ENCODE peak calls at places on chromosomes 6 and 20, in four cellular contexts. Q, C, L and U are unnamed samples.
A peak's percentile ranks its signal among the peaks of the same experiment; 100 is the strongest.

GRCh38 chr6:106808758-106809157 is 165.8 kb downstream of the CD24 start:
- DNase-seq in C (no peak), Q (no peak), L (no peak), U (no peak)

GRCh38 chr20:58818585-58819285 is 32.0 kb downstream of the GNAS-AS1 start:
- DNase-seq in C (peak; percentile 89), Q (no peak), L (peak; percentile 67), U (no peak)

GRCh38 chr6:105135056-105135455 is 44.8 kb downstream of the POPDC3 start:
- DNase-seq in Q (peak; percentile 9), C (peak; percentile 18), L (no peak), U (no peak)

GRCh38 chr6:31299511-31299910 is 27.6 kb upstream of the HLA-C start:
- DNase-seq in C (no peak), Q (no peak), L (no peak), U (no peak)

GRCh38 chr20:9407805-9408421 is 106.5 kb upstream of the LAMP5 start:
- DNase-seq in Q (peak; percentile 62), L (peak; percentile 35), C (peak; percentile 78), U (peak; percentile 54)

GRCh38 chr20:6142348-6142993 is 19.6 kb upstream of the FERMT1 start:
- DNase-seq in C (peak; percentile 65), Q (peak; percentile 49), L (no peak), U (peak; percentile 67)

GRCh38 chr6:41334482-41335023 is 855 bp upstream of the NCR2 start:
- DNase-seq in L (no peak), Q (no peak), C (no peak), U (no peak)

GRCh38 chr6:136037246-136037884 is 185.9 kb downstream of the PDE7B start:
- DNase-seq in C (peak; percentile 42), L (no peak), Q (no peak), U (peak; percentile 52)

GRCh38 chr6:28673800-28674671 is 148.4 kb downstream of the GPX5 start:
- DNase-seq in C (peak; percentile 71), Q (no peak), L (peak; percentile 27), U (peak; percentile 53)

GRCh38 chr6:132712366-132712765 is 1.5 kb downstream of the VNN1 start:
- DNase-seq in Q (no peak), C (peak; percentile 62), L (no peak), U (no peak)

GRCh38 chr6:145866449-145867401 is 52.1 kb upstream of the FBXO30 start:
- DNase-seq in Q (no peak), L (no peak), C (no peak), U (peak; percentile 18)

GRCh38 chr6:134187751-134188150 is 130.2 kb downstream of the SGK1 start:
- DNase-seq in C (no peak), Q (no peak), L (no peak), U (no peak)

GRCh38 chr6:34901930-34902329 is 12.9 kb downstream of the ANKS1A start:
- DNase-seq in Q (no peak), L (no peak), C (peak; percentile 71), U (no peak)

GRCh38 chr6:89734526-89734925 is 85.1 kb downstream of the MDN1 start:
- DNase-seq in Q (no peak), L (no peak), C (peak; percentile 18), U (no peak)

GRCh38 chr20:57838670-57839142 is 128.9 kb upstream of the PMEPA1 start:
- DNase-seq in L (peak; percentile 13), Q (no peak), C (no peak), U (no peak)

GRCh38 chr20:39563406-39563805 is 601.3 kb downstream of the DHX35 start:
- DNase-seq in Q (no peak), L (no peak), C (no peak), U (no peak)

GRCh38 chr20:4041748-4042411 is 26.5 kb upstream of the RNF24 start:
- DNase-seq in C (peak; percentile 89), L (peak; percentile 97), Q (no peak), U (no peak)

GRCh38 chr20:24878657-24879056 is 70.4 kb upstream of the CST7 start:
- DNase-seq in Q (no peak), L (no peak), C (no peak), U (no peak)

GRCh38 chr20:50689864-50690263 is 1.5 kb downstream of the RIPOR3 start:
- DNase-seq in L (no peak), Q (no peak), C (no peak), U (no peak)

GRCh38 chr6:16766043-16766521 is 4.8 kb upstream of the ATXN1 start:
- DNase-seq in L (peak; percentile 89), Q (no peak), C (peak; percentile 92), U (no peak)

GRCh38 chr6:84103029-84103428 is 69.5 kb downstream of the MRAP2 start:
- DNase-seq in C (peak; percentile 24), L (peak; percentile 69), Q (no peak), U (no peak)

GRCh38 chr20:43936371-43936770 is 21.7 kb downstream of the TOX2 start:
- DNase-seq in Q (no peak), C (peak; percentile 42), L (no peak), U (no peak)

GRCh38 chr20:8183526-8183925 is 51.5 kb downstream of the PLCB1 start:
- DNase-seq in L (no peak), Q (no peak), C (peak; percentile 28), U (no peak)

GRCh38 chr20:64114356-64114971 is 7.1 kb upstream of the NPBWR2 start:
- DNase-seq in L (no peak), C (no peak), Q (no peak), U (no peak)

GRCh38 chr6:127516676-127517273 is 2.4 kb downstream of the MTCL3 start:
- DNase-seq in C (peak; percentile 57), Q (peak; percentile 9), L (no peak), U (peak; percentile 66)

GRCh38 chr6:127513425-127513824 is 5.7 kb downstream of the MTCL3 start:
- DNase-seq in Q (no peak), L (no peak), C (no peak), U (no peak)

GRCh38 chr6:127514396-127515227 is 4.5 kb downstream of the MTCL3 start:
- DNase-seq in L (no peak), Q (peak; percentile 42), C (peak; percentile 48), U (no peak)

GRCh38 chr6:127515794-127516675 is 3.1 kb downstream of the MTCL3 start:
- DNase-seq in L (no peak), Q (peak; percentile 46), C (peak; percentile 55), U (peak; percentile 81)

GRCh38 chr6:127515234-127515793 is 3.8 kb downstream of the MTCL3 start:
- DNase-seq in Q (no peak), C (no peak), L (no peak), U (peak; percentile 29)
- TF ChIP-seq CTCF in Q (no peak), C (peak; percentile 23), L (no peak), U (no peak)

GRCh38 chr6:37435373-37435772 is 2.4 kb downstream of the CMTR1 start:
- DNase-seq in L (no peak), C (no peak), Q (no peak), U (no peak)

GRCh38 chr6:37433657-37434271 is 743 bp downstream of the CMTR1 start:
- DNase-seq in L (no peak), C (peak; percentile 12), Q (no peak), U (peak; percentile 68)

GRCh38 chr6:37432916-37433656 is at the start of gene CMTR1:
- DNase-seq in C (peak; percentile 86), L (no peak), Q (peak; percentile 95), U (peak; percentile 98)

GRCh38 chr6:37438912-37439311 is 5.9 kb downstream of the CMTR1 start:
- DNase-seq in Q (no peak), C (peak; percentile 41), L (no peak), U (no peak)

DNA sequence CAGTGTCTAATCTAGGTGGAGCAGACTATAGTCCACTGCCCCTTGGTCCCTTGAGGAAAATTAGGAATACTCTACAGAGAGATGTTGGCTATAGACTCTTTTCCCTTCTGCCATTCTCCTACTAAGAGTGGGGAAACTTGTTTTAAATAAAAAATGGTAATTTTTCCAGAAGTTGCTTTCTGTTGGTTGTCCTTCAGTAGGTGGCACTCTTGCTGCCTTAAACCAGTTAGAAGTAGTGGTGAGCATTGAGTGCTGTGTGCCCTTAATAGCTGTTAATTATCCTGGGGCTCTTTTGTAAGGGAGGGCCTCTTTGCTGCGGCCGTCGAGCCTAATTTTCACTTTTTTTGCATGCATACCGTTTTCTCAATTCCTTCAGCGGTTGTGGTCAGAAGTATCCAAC is 2.8 kb downstream of the CMTR1 start:
- DNase-seq in C (no peak), L (no peak), Q (no peak), U (no peak)
- TF ChIP-seq CTCF in C (peak; percentile 11), L (peak; percentile 22), Q (no peak), U (peak; percentile 16)

GRCh38 chr6:158597565-158597964 is 37.7 kb downstream of the TMEM181 start:
- DNase-seq in L (no peak), Q (no peak), C (no peak), U (no peak)

GRCh38 chr6:158593670-158594069 is 33.8 kb downstream of the TMEM181 start:
- DNase-seq in L (no peak), Q (no peak), C (no peak), U (no peak)

GRCh38 chr6:158596861-158597260 is 37.0 kb downstream of the TMEM181 start:
- DNase-seq in C (no peak), Q (no peak), L (no peak), U (no peak)

GRCh38 chr6:158591134-158591809 is 31.4 kb downstream of the TMEM181 start:
- DNase-seq in C (no peak), L (no peak), Q (no peak), U (no peak)

GRCh38 chr6:158595223-158595622 is 35.3 kb downstream of the TMEM181 start:
- DNase-seq in C (no peak), Q (no peak), L (no peak), U (no peak)
- TF ChIP-seq CTCF in C (peak; percentile 35), Q (peak; percentile 32), L (peak; percentile 17), U (no peak)

DNA sequence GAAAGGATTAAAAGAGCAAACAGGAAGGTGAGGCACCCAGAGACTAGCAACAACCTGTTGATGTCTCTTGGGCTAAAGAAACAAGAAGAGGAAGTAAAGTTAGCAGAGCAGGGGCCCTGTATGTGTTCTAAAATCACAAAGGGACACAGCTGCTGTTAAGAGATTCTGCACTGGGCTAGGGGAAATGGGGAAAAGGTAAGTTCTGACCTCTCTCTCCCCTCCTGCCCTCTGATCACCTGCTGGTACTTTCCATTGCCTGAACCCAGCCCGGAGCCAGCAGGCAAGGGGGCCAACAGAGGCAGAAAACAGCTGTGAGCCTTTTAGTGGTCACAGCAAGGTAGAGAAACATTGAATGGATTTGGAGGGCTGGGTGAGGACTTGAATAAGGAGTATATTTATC is 13.5 kb upstream of the CNR1 start:
- DNase-seq in L (no peak), Q (no peak), C (no peak), U (peak; percentile 40)
- TF ChIP-seq CTCF in L (no peak), Q (no peak), C (no peak), U (no peak)